ENCODE peak calls at places on chromosomes 3 and 15, in nine cellular contexts. I is T follicular helper cell; N is ELR; O is stimulated activated naive CD8-positive, alpha-beta T cell treated with anti-CD3 and anti-CD28 coated beads, Interleukin-15, Interleukin-2, amounts not matched to agents 100 U/mL and 50 U/mL, for 24 hours; D is T-helper 17 cell; P is NCI-H774; G is fibroblast of mammary gland; L is EL; A is iPS-NIHi11. B is an unnamed sample.

GRCh38 chr3:33439421-33440327 is 531 bp downstream of the UBP1 start:
- DNase-seq in I (peak; percentile 10), N (peak; percentile 52), O (peak; percentile 51), D (peak; percentile 20), P (no peak), G (peak; percentile 25), L (peak; percentile 49), A (peak; percentile 75), B (peak; percentile 31)

GRCh38 chr15:67101981-67102929 is 36.9 kb downstream of the SMAD3 start:
- DNase-seq in I (no peak), N (peak; percentile 78), O (no peak), D (no peak), P (no peak), G (peak; percentile 81), L (peak; percentile 50), A (no peak), B (no peak)

GRCh38 chr3:7581831-7582230 is 720.9 kb downstream of the GRM7 start:
- DNase-seq in I (no peak), N (no peak), O (no peak), D (no peak), P (no peak), G (no peak), L (no peak), A (no peak), B (no peak)

GRCh38 chr15:47332481-47332880 is 384.8 kb upstream of the SEMA6D start:
- DNase-seq in I (no peak), N (no peak), O (no peak), D (no peak), P (no peak), G (peak; percentile 1), L (no peak), A (no peak), B (no peak)

GRCh38 chr3:111338059-111338698 is 203.8 kb upstream of the CD96 start:
- DNase-seq in I (peak; percentile 8), N (peak; percentile 90), O (peak; percentile 61), D (peak; percentile 9), P (peak; percentile 20), G (peak; percentile 83), L (peak; percentile 82), A (peak; percentile 68), B (no peak)

GRCh38 chr3:110881069-110881468 is 190.5 kb upstream of the NECTIN3 start:
- DNase-seq in I (no peak), N (peak; percentile 32), O (no peak), D (no peak), P (peak; percentile 50), G (peak; percentile 46), L (peak; percentile 44), A (peak; percentile 60), B (no peak)

GRCh38 chr3:181719298-181719859 is 7.7 kb downstream of the SOX2 start:
- DNase-seq in I (no peak), N (no peak), O (no peak), D (no peak), P (peak; percentile 76), G (no peak), L (no peak), A (no peak), B (no peak)

GRCh38 chr15:65197337-65197645 is 12.1 kb upstream of the CLPX start:
- DNase-seq in I (no peak), N (no peak), O (no peak), D (no peak), P (no peak), G (no peak), L (no peak), A (peak; percentile 2), B (no peak)

GRCh38 chr3:124951511-124952390 is 17.2 kb upstream of the MUC13 start:
- DNase-seq in I (no peak), N (peak; percentile 81), O (no peak), D (no peak), P (peak; percentile 41), G (peak; percentile 74), L (peak; percentile 58), A (no peak), B (no peak)

GRCh38 chr3:155548194-155548593 is 196.7 kb downstream of the PLCH1 start:
- DNase-seq in I (no peak), N (peak; percentile 42), O (no peak), D (no peak), P (no peak), G (peak; percentile 50), L (peak; percentile 9), A (no peak), B (no peak)

GRCh38 chr15:80478075-80478474 is 73.9 kb downstream of the ARNT2 start:
- DNase-seq in I (no peak), N (peak; percentile 62), O (no peak), D (no peak), P (no peak), G (peak; percentile 70), L (peak; percentile 79), A (no peak), B (no peak)

B was measured in CD4-positive, alpha-beta T cell.